ENCODE peak calls at places on chromosomes 13 and 19, in eight cellular contexts. V, B, M, I, U, S, T and Z are unnamed samples.

GRCh38 chr19:19860756-19861390 is 4.8 kb upstream of the ZNF253 start:
- DNase-seq in V (no peak), B (peak), M (no peak), I (peak), U (no peak), S (no peak), T (no peak), Z (no peak)

GRCh38 chr19:17847538-17848366 is at the start of gene JAK3:
- DNase-seq in V (no peak), B (peak), M (no peak), I (peak), U (peak), S (no peak), T (peak), Z (no peak)

GRCh38 chr13:50629497-50629896 is 214.0 kb downstream of the DLEU7 start:
- DNase-seq in V (no peak), B (no peak), M (no peak), I (no peak), U (no peak), S (no peak), T (no peak), Z (no peak)

GRCh38 chr19:52665529-52665928 is 27.4 kb upstream of the ZNF83 start:
- DNase-seq in V (no peak), B (no peak), M (peak), I (no peak), U (no peak), S (no peak), T (peak), Z (peak)

GRCh38 chr13:89383891-89384290 is 1712.7 kb downstream of the SLITRK5 start:
- DNase-seq in V (no peak), B (no peak), M (no peak), I (no peak), U (no peak), S (no peak), T (no peak), Z (no peak)

GRCh38 chr13:23288564-23288963 is 107.8 kb downstream of the SGCG start:
- DNase-seq in V (no peak), B (no peak), M (no peak), I (no peak), U (no peak), S (no peak), T (no peak), Z (no peak)

GRCh38 chr13:24692541-24692940 is 12.3 kb downstream of the ATP12A start:
- DNase-seq in V (no peak), B (no peak), M (no peak), I (no peak), U (no peak), S (no peak), T (peak), Z (no peak)

GRCh38 chr19:40136818-40137217 is 46.1 kb upstream of the ZNF780A start:
- DNase-seq in V (no peak), B (no peak), M (no peak), I (no peak), U (no peak), S (no peak), T (no peak), Z (no peak)

GRCh38 chr19:34639491-34640085 is 37.4 kb downstream of the SCGB2B2 start:
- DNase-seq in V (no peak), B (peak), M (peak), I (peak), U (peak), S (peak), T (peak), Z (peak)

GRCh38 chr13:112820318-112820717 is 130.5 kb downstream of the ATP11A start:
- DNase-seq in V (no peak), B (no peak), M (no peak), I (no peak), U (no peak), S (no peak), T (no peak), Z (no peak)

GRCh38 chr19:33477781-33478180 is 43.8 kb downstream of the PEPD start:
- DNase-seq in V (no peak), B (no peak), M (no peak), I (no peak), U (no peak), S (no peak), T (peak), Z (no peak)

GRCh38 chr19:44003461-44004134 is 841 bp downstream of the ZNF230 start:
- DNase-seq in V (no peak), B (peak), M (no peak), I (peak), U (no peak), S (no peak), T (peak), Z (no peak)

GRCh38 chr13:111541345-111541744 is 220.9 kb downstream of the TEX29 start:
- DNase-seq in V (no peak), B (no peak), M (no peak), I (no peak), U (no peak), S (no peak), T (no peak), Z (no peak)

GRCh38 chr19:7970716-7971448 is 27.4 kb upstream of the TIMM44 start:
- DNase-seq in V (no peak), B (peak), M (no peak), I (peak), U (no peak), S (peak), T (peak), Z (no peak)

GRCh38 chr13:46341112-46341711 is 45.8 kb downstream of the RUBCNL start:
- DNase-seq in V (no peak), B (no peak), M (peak), I (no peak), U (no peak), S (no peak), T (peak), Z (peak)

GRCh38 chr19:32223595-32224370 is 121.6 kb upstream of the ZNF507 start:
- DNase-seq in V (no peak), B (no peak), M (peak), I (peak), U (no peak), S (no peak), T (no peak), Z (no peak)

GRCh38 chr13:82010780-82011179 is 1669.9 kb upstream of the SPRY2 start:
- DNase-seq in V (no peak), B (no peak), M (no peak), I (no peak), U (no peak), S (no peak), T (no peak), Z (no peak)

GRCh38 chr13:112113851-112114250 is 46.9 kb downstream of the SOX1 start:
- DNase-seq in V (no peak), B (no peak), M (no peak), I (no peak), U (no peak), S (no peak), T (no peak), Z (no peak)

GRCh38 chr19:31214997-31215396 is 134.2 kb downstream of the TSHZ3 start:
- DNase-seq in V (no peak), B (no peak), M (peak), I (no peak), U (no peak), S (no peak), T (peak), Z (no peak)

GRCh38 chr13:50831510-50831909 is 12.0 kb downstream of the DLEU7 start:
- DNase-seq in V (no peak), B (no peak), M (peak), I (no peak), U (no peak), S (no peak), T (no peak), Z (no peak)

GRCh38 chr13:37068962-37069361 is 9.5 kb upstream of the SUPT20H start:
- DNase-seq in V (no peak), B (no peak), M (no peak), I (peak), U (no peak), S (no peak), T (peak), Z (no peak)

GRCh38 chr13:114235697-114236096 is 1.0 kb downstream of the CDC16 start:
- DNase-seq in V (no peak), B (no peak), M (no peak), I (no peak), U (no peak), S (peak), T (no peak), Z (no peak)

GRCh38 chr13:21685485-21686064 is 14.7 kb downstream of the FGF9 start:
- DNase-seq in V (no peak), B (no peak), M (no peak), I (no peak), U (no peak), S (no peak), T (no peak), Z (no peak)

GRCh38 chr13:22915442-22916082 is 265.2 kb upstream of the SGCG start:
- DNase-seq in V (no peak), B (peak), M (no peak), I (peak), U (no peak), S (peak), T (peak), Z (peak)

DNA sequence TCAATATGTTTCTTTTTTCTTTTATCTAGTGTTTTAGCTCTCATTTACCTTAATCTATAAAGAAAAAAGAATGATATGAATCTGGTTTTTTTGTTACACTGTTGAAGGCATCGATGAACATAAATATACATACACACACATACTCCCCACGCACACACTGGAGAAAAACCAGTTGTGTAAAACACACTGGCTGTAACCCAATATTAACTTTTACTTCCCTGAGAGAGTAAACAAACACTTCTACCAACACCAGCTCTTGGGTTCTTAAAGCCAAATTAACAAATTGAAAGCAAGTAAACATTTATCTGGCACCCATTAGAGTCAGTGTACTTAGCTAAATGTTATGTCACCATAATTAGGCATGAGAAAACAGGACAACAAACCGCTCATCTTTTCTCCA is 145.7 kb downstream of the ABCC4 start:
- DNase-seq in V (no peak), B (no peak), M (no peak), I (no peak), U (no peak), S (no peak), T (no peak), Z (no peak)
- TF ChIP-seq CTCF in V (no peak), B (no peak), M (no peak), I (no peak), U (no peak), S (no peak), T (no peak), Z (no peak)

DNA sequence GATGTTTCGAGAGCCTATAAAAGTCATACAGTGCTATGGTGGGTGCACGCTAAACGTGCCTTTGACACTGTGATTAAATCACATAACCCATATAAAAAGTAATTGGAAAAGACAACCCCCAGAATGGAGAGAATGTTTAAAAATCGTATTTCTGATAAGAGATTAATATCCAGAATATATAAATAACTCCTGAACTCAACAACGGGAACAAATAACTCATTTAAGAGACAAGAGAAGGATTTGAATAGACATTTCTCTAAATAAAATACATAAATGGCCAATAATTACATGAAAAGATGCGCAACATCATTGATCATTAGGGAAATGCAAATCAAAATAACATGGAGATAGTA is 37.0 kb upstream of the IGFL4 start:
- DNase-seq in V (no peak), B (no peak), M (no peak), I (no peak), U (no peak), S (no peak), T (no peak), Z (no peak)
- TF ChIP-seq CTCF in V (no peak), B (no peak), M (no peak), I (no peak), U (no peak), S (no peak), T (no peak), Z (no peak)

GRCh38 chr19:5225486-5226345 is 114.9 kb downstream of the PTPRS start:
- DNase-seq in V (no peak), B (peak), M (no peak), I (no peak), U (no peak), S (no peak), T (no peak), Z (no peak)
- TF ChIP-seq CTCF in V (peak), B (peak), M (peak), I (peak), U (peak), S (no peak), T (peak), Z (peak)

DNA sequence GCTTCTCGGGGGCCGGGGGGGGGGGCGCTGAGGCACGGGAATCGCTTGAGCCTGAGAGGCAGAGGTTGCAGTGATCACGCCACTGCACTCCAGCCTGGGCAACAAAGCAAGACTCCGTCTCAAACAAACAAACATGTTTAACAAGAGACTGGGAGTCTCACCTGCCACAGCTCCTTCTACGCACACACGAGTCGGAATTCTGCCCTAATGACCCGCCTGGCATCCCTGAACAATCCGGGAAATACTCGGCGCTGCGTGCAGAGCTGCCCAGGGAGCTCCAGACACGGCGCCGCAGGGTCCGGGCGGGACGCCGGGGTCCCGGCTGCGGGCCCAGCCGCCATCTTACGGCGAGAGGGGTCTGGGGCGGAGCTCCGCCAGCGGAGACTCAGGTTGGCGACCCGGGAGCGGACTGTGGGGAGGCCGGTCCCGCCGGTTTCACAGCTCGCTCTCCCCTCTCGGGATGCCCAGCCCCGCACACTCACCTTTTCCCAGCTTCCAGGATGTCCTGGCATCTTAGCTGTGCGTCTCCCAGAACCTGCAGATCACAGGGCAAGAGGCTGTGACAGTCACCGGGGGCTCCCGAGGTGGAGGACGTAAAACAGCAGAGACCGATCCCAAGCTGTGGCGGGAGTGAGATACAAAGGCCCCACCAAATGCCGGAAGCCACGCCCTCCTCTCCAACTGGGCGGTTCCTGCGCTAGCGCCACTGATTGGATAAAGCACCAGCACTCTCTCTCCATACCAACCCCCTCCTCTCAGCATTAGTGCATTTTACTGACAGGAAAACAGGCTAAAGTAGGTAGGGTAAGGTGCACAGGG is 23.6 kb upstream of the ZNF724 start:
- DNase-seq in V (peak), B (peak), M (peak), I (peak), U (peak), S (peak), T (peak), Z (peak)
- TF ChIP-seq CTCF in V (peak), B (no peak), M (no peak), I (no peak), U (no peak), S (no peak), T (no peak), Z (no peak)

DNA sequence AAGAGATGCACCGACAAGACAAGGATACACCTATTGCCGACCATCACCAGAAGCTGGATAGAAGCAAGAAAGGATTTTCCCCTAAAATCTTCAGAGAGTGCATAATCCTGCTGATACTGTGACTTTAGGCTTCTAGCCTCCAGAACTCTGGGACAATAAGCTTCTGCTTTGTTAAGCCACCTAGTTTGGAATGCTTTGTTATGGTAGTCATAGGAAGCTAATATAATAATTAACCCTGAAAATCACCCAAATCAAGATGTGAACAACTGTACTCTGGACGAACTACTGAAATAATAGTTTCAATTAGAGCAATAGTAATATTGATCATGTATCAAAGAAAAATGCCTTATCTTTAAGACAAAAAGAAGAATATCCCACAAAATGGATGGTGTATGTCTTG is 524.6 kb downstream of the EFNB2 start:
- DNase-seq in V (no peak), B (no peak), M (no peak), I (no peak), U (no peak), S (no peak), T (no peak), Z (no peak)
- TF ChIP-seq CTCF in V (no peak), B (no peak), M (no peak), I (no peak), U (no peak), S (no peak), T (no peak), Z (no peak)

GRCh38 chr19:11460207-11460606 is 20.6 kb downstream of the ELAVL3 start:
- DNase-seq in V (no peak), B (no peak), M (no peak), I (no peak), U (no peak), S (no peak), T (no peak), Z (no peak)
- TF ChIP-seq CTCF in V (peak), B (peak), M (peak), I (peak), U (peak), S (no peak), T (peak), Z (peak)

GRCh38 chr19:10699650-10700335 is 1.4 kb upstream of the QTRT1 start:
- DNase-seq in V (no peak), B (peak), M (no peak), I (peak), U (no peak), S (peak), T (peak), Z (no peak)

GRCh38 chr19:10694706-10695105 is 6.5 kb upstream of the QTRT1 start:
- DNase-seq in V (no peak), B (no peak), M (no peak), I (no peak), U (no peak), S (no peak), T (no peak), Z (no peak)

GRCh38 chr19:10692673-10693264 is 8.5 kb upstream of the QTRT1 start:
- DNase-seq in V (no peak), B (no peak), M (no peak), I (no peak), U (no peak), S (no peak), T (no peak), Z (no peak)

GRCh38 chr19:10691883-10692282 is 9.4 kb upstream of the QTRT1 start:
- DNase-seq in V (no peak), B (no peak), M (no peak), I (no peak), U (no peak), S (no peak), T (no peak), Z (no peak)

DNA sequence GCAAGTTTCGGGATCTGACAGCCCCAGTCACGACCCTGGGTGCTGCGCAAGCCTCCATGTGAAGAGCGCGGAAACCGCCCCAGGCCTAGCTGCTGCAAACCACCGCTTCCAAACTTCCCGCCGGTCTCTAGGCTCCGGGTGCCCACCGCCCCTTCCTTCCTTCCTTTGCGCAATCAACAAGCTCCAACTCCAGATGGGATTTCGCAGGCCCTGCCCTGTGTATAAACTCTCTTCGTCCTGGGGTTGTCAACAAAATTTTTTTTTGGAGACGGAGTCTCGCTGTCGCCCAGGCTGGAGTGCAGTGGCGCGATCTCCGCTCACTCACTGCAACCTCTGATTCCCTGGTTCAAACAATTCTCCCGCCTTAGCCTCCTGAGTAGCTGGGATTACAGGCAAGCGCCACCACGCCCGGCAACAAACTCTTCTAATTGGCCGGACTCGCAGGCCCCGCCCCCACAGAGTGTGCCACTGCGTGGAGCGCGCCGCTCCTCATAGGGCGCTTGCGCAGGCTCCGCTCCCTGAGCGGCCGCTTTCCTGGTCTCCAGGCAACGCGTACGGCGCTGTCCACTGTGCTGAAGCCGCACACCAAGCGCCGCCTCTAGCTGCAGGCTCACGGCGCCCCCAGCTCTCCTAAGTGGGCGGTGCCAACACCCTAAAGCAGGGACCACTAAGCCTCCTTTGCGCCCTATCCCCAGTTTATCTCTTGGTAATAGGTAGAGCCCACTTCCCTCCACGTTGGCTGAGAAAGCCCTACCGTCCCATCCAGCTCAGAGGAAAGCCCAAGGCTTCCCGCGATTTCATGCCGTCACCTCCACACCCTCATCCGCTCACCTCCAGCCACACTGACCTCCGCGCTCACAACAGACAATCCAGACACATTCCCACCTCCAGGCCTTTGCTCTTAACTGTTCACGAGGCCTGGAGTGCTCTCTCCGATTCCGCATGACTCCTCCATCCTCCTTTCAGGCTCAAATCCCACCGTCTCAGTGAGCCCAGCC is 5.5 kb upstream of the QTRT1 start:
- DNase-seq in V (peak), B (peak), M (peak), I (peak), U (peak), S (peak), T (peak), Z (peak)
- TF ChIP-seq CTCF in V (no peak), B (no peak), M (peak), I (no peak), U (no peak), S (no peak), T (no peak), Z (no peak)

GRCh38 chr19:29966594-29967249 is 24.7 kb downstream of the URI1 start:
- DNase-seq in V (no peak), B (peak), M (no peak), I (peak), U (no peak), S (no peak), T (peak), Z (no peak)
- TF ChIP-seq CTCF in V (peak), B (peak), M (peak), I (peak), U (peak), S (no peak), T (peak), Z (peak)